ENCODE peak calls at places on chromosomes 11 and 22, in seven cellular contexts. One of them, this sample, is unnamed.

GRCh38 chr22:43376765-43377485 is 33.8 kb upstream of the SCUBE1 start:
- DNase-seq in heart left ventricle: no peak
- DNase-seq in caudate nucleus: no peak
- DNase-seq in GDM1: no peak
- DNase-seq in mucosa of descending colon: no peak
- DNase-seq in stimulated activated CD4-positive, alpha-beta T cell treated with anti-CD3 and anti-CD28 coated beads, Interleukin-12 subunit alpha, Interleukin-12 subunit beta, amount 100 ng/mL, for 4 hours: no peak
- DNase-seq in kidney: peak; percentile 35
- DNase-seq in this sample: no peak

GRCh38 chr22:44738347-44738715 is 14.0 kb upstream of the ARHGAP8 start:
- DNase-seq in heart left ventricle: no peak
- DNase-seq in caudate nucleus: no peak
- DNase-seq in GDM1: no peak
- DNase-seq in mucosa of descending colon: peak; percentile 75
- DNase-seq in stimulated activated CD4-positive, alpha-beta T cell treated with anti-CD3 and anti-CD28 coated beads, Interleukin-12 subunit alpha, Interleukin-12 subunit beta, amount 100 ng/mL, for 4 hours: no peak
- DNase-seq in kidney: peak; percentile 88
- DNase-seq in this sample: no peak

GRCh38 chr22:49264696-49265095 is 563.0 kb downstream of the BRD1 start:
- DNase-seq in heart left ventricle: no peak
- DNase-seq in caudate nucleus: no peak
- DNase-seq in GDM1: no peak
- DNase-seq in mucosa of descending colon: no peak
- DNase-seq in stimulated activated CD4-positive, alpha-beta T cell treated with anti-CD3 and anti-CD28 coated beads, Interleukin-12 subunit alpha, Interleukin-12 subunit beta, amount 100 ng/mL, for 4 hours: no peak
- DNase-seq in kidney: no peak
- DNase-seq in this sample: no peak

GRCh38 chr11:3202759-3203158 is 15.9 kb downstream of the MRGPRG start:
- DNase-seq in heart left ventricle: no peak
- DNase-seq in caudate nucleus: no peak
- DNase-seq in GDM1: no peak
- DNase-seq in mucosa of descending colon: peak; percentile 29
- DNase-seq in stimulated activated CD4-positive, alpha-beta T cell treated with anti-CD3 and anti-CD28 coated beads, Interleukin-12 subunit alpha, Interleukin-12 subunit beta, amount 100 ng/mL, for 4 hours: no peak
- DNase-seq in kidney: peak; percentile 64
- DNase-seq in this sample: peak; percentile 11

GRCh38 chr11:123166095-123166559 is 28.9 kb downstream of the CLMP start:
- DNase-seq in heart left ventricle: no peak
- DNase-seq in caudate nucleus: no peak
- DNase-seq in GDM1: no peak
- DNase-seq in mucosa of descending colon: no peak
- DNase-seq in stimulated activated CD4-positive, alpha-beta T cell treated with anti-CD3 and anti-CD28 coated beads, Interleukin-12 subunit alpha, Interleukin-12 subunit beta, amount 100 ng/mL, for 4 hours: peak; percentile 3
- DNase-seq in kidney: peak; percentile 87
- DNase-seq in this sample: peak; percentile 36

GRCh38 chr22:35150163-35151107 is 84.5 kb downstream of the ISX start:
- DNase-seq in heart left ventricle: peak; percentile 52
- DNase-seq in caudate nucleus: no peak
- DNase-seq in GDM1: peak; percentile 15
- DNase-seq in mucosa of descending colon: no peak
- DNase-seq in stimulated activated CD4-positive, alpha-beta T cell treated with anti-CD3 and anti-CD28 coated beads, Interleukin-12 subunit alpha, Interleukin-12 subunit beta, amount 100 ng/mL, for 4 hours: peak; percentile 56
- DNase-seq in kidney: no peak
- DNase-seq in this sample: peak; percentile 52

GRCh38 chr11:15901790-15902189 is 454.6 kb downstream of the SOX6 start:
- DNase-seq in heart left ventricle: no peak
- DNase-seq in caudate nucleus: no peak
- DNase-seq in GDM1: no peak
- DNase-seq in mucosa of descending colon: no peak
- DNase-seq in stimulated activated CD4-positive, alpha-beta T cell treated with anti-CD3 and anti-CD28 coated beads, Interleukin-12 subunit alpha, Interleukin-12 subunit beta, amount 100 ng/mL, for 4 hours: no peak
- DNase-seq in kidney: no peak
- DNase-seq in this sample: no peak

GRCh38 chr11:46916669-46917108 is 1.7 kb downstream of the LRP4 start:
- DNase-seq in heart left ventricle: peak; percentile 61
- DNase-seq in caudate nucleus: no peak
- DNase-seq in GDM1: no peak
- DNase-seq in mucosa of descending colon: no peak
- DNase-seq in stimulated activated CD4-positive, alpha-beta T cell treated with anti-CD3 and anti-CD28 coated beads, Interleukin-12 subunit alpha, Interleukin-12 subunit beta, amount 100 ng/mL, for 4 hours: peak; percentile 23
- DNase-seq in kidney: peak; percentile 83
- DNase-seq in this sample: peak; percentile 70

GRCh38 chr22:47718337-47718736 is 955.9 kb downstream of the TBC1D22A start:
- DNase-seq in heart left ventricle: no peak
- DNase-seq in caudate nucleus: no peak
- DNase-seq in GDM1: no peak
- DNase-seq in mucosa of descending colon: no peak
- DNase-seq in stimulated activated CD4-positive, alpha-beta T cell treated with anti-CD3 and anti-CD28 coated beads, Interleukin-12 subunit alpha, Interleukin-12 subunit beta, amount 100 ng/mL, for 4 hours: no peak
- DNase-seq in kidney: no peak
- DNase-seq in this sample: no peak

GRCh38 chr11:128865490-128865889 is 1.6 kb downstream of the KCNJ1 start:
- DNase-seq in heart left ventricle: no peak
- DNase-seq in caudate nucleus: no peak
- DNase-seq in GDM1: no peak
- DNase-seq in mucosa of descending colon: no peak
- DNase-seq in stimulated activated CD4-positive, alpha-beta T cell treated with anti-CD3 and anti-CD28 coated beads, Interleukin-12 subunit alpha, Interleukin-12 subunit beta, amount 100 ng/mL, for 4 hours: no peak
- DNase-seq in kidney: no peak
- DNase-seq in this sample: no peak

GRCh38 chr11:18669629-18670162 is 28.9 kb upstream of the TMEM86A start:
- DNase-seq in heart left ventricle: no peak
- DNase-seq in caudate nucleus: no peak
- DNase-seq in GDM1: no peak
- DNase-seq in mucosa of descending colon: no peak
- DNase-seq in stimulated activated CD4-positive, alpha-beta T cell treated with anti-CD3 and anti-CD28 coated beads, Interleukin-12 subunit alpha, Interleukin-12 subunit beta, amount 100 ng/mL, for 4 hours: no peak
- DNase-seq in kidney: no peak
- DNase-seq in this sample: no peak

GRCh38 chr11:68044145-68044813 is 5.5 kb downstream of the TCIRG1 start:
- DNase-seq in heart left ventricle: no peak
- DNase-seq in caudate nucleus: no peak
- DNase-seq in GDM1: no peak
- DNase-seq in mucosa of descending colon: peak; percentile 57
- DNase-seq in stimulated activated CD4-positive, alpha-beta T cell treated with anti-CD3 and anti-CD28 coated beads, Interleukin-12 subunit alpha, Interleukin-12 subunit beta, amount 100 ng/mL, for 4 hours: no peak
- DNase-seq in kidney: no peak
- DNase-seq in this sample: no peak

GRCh38 chr11:64842851-64843841 is 1.3 kb downstream of the CDC42BPG start:
- DNase-seq in heart left ventricle: no peak
- DNase-seq in caudate nucleus: no peak
- DNase-seq in GDM1: no peak
- DNase-seq in mucosa of descending colon: peak; percentile 91
- DNase-seq in stimulated activated CD4-positive, alpha-beta T cell treated with anti-CD3 and anti-CD28 coated beads, Interleukin-12 subunit alpha, Interleukin-12 subunit beta, amount 100 ng/mL, for 4 hours: no peak
- DNase-seq in kidney: peak; percentile 93
- DNase-seq in this sample: no peak

GRCh38 chr11:114233755-114234154 is 62.4 kb upstream of the NNMT start:
- DNase-seq in heart left ventricle: no peak
- DNase-seq in caudate nucleus: no peak
- DNase-seq in GDM1: no peak
- DNase-seq in mucosa of descending colon: no peak
- DNase-seq in stimulated activated CD4-positive, alpha-beta T cell treated with anti-CD3 and anti-CD28 coated beads, Interleukin-12 subunit alpha, Interleukin-12 subunit beta, amount 100 ng/mL, for 4 hours: no peak
- DNase-seq in kidney: no peak
- DNase-seq in this sample: no peak

GRCh38 chr11:8229299-8230177 is 34.1 kb downstream of the LMO1 start:
- DNase-seq in heart left ventricle: peak; percentile 62
- DNase-seq in caudate nucleus: no peak
- DNase-seq in GDM1: no peak
- DNase-seq in mucosa of descending colon: no peak
- DNase-seq in stimulated activated CD4-positive, alpha-beta T cell treated with anti-CD3 and anti-CD28 coated beads, Interleukin-12 subunit alpha, Interleukin-12 subunit beta, amount 100 ng/mL, for 4 hours: no peak
- DNase-seq in kidney: no peak
- DNase-seq in this sample: peak; percentile 38

GRCh38 chr11:61955031-61955415 is 4.9 kb downstream of the BEST1 start:
- DNase-seq in heart left ventricle: peak; percentile 74
- DNase-seq in caudate nucleus: no peak
- DNase-seq in GDM1: no peak
- DNase-seq in mucosa of descending colon: peak; percentile 76
- DNase-seq in stimulated activated CD4-positive, alpha-beta T cell treated with anti-CD3 and anti-CD28 coated beads, Interleukin-12 subunit alpha, Interleukin-12 subunit beta, amount 100 ng/mL, for 4 hours: no peak
- DNase-seq in kidney: peak; percentile 90
- DNase-seq in this sample: peak; percentile 70

GRCh38 chr11:16604784-16605439 is 133.5 kb upstream of the C11orf58 start:
- DNase-seq in heart left ventricle: peak; percentile 38
- DNase-seq in caudate nucleus: no peak
- DNase-seq in GDM1: no peak
- DNase-seq in mucosa of descending colon: peak; percentile 66
- DNase-seq in stimulated activated CD4-positive, alpha-beta T cell treated with anti-CD3 and anti-CD28 coated beads, Interleukin-12 subunit alpha, Interleukin-12 subunit beta, amount 100 ng/mL, for 4 hours: no peak
- DNase-seq in kidney: peak; percentile 89
- DNase-seq in this sample: peak; percentile 56

GRCh38 chr11:31987118-31988005 is 103.5 kb upstream of the RCN1 start:
- DNase-seq in heart left ventricle: no peak
- DNase-seq in caudate nucleus: no peak
- DNase-seq in GDM1: no peak
- DNase-seq in mucosa of descending colon: no peak
- DNase-seq in stimulated activated CD4-positive, alpha-beta T cell treated with anti-CD3 and anti-CD28 coated beads, Interleukin-12 subunit alpha, Interleukin-12 subunit beta, amount 100 ng/mL, for 4 hours: no peak
- DNase-seq in kidney: no peak
- DNase-seq in this sample: no peak

GRCh38 chr11:61480936-61481335 is 27.6 kb upstream of the LRRC10B start:
- DNase-seq in heart left ventricle: peak; percentile 50
- DNase-seq in caudate nucleus: no peak
- DNase-seq in GDM1: no peak
- DNase-seq in mucosa of descending colon: no peak
- DNase-seq in stimulated activated CD4-positive, alpha-beta T cell treated with anti-CD3 and anti-CD28 coated beads, Interleukin-12 subunit alpha, Interleukin-12 subunit beta, amount 100 ng/mL, for 4 hours: no peak
- DNase-seq in kidney: no peak
- DNase-seq in this sample: no peak

GRCh38 chr11:17188675-17189074 is 19.1 kb downstream of the PIK3C2A start:
- DNase-seq in heart left ventricle: no peak
- DNase-seq in caudate nucleus: no peak
- DNase-seq in GDM1: no peak
- DNase-seq in mucosa of descending colon: no peak
- DNase-seq in stimulated activated CD4-positive, alpha-beta T cell treated with anti-CD3 and anti-CD28 coated beads, Interleukin-12 subunit alpha, Interleukin-12 subunit beta, amount 100 ng/mL, for 4 hours: no peak
- DNase-seq in kidney: no peak
- DNase-seq in this sample: no peak

GRCh38 chr22:45892681-45893461 is 84.1 kb downstream of the WNT7B start:
- DNase-seq in heart left ventricle: no peak
- DNase-seq in caudate nucleus: no peak
- DNase-seq in GDM1: no peak
- DNase-seq in mucosa of descending colon: peak; percentile 17
- DNase-seq in stimulated activated CD4-positive, alpha-beta T cell treated with anti-CD3 and anti-CD28 coated beads, Interleukin-12 subunit alpha, Interleukin-12 subunit beta, amount 100 ng/mL, for 4 hours: no peak
- DNase-seq in kidney: peak; percentile 61
- DNase-seq in this sample: peak; percentile 11

GRCh38 chr11:13959001-13959400 is 3.5 kb upstream of the SPON1 start:
- DNase-seq in heart left ventricle: no peak
- DNase-seq in caudate nucleus: no peak
- DNase-seq in GDM1: no peak
- DNase-seq in mucosa of descending colon: no peak
- DNase-seq in stimulated activated CD4-positive, alpha-beta T cell treated with anti-CD3 and anti-CD28 coated beads, Interleukin-12 subunit alpha, Interleukin-12 subunit beta, amount 100 ng/mL, for 4 hours: no peak
- DNase-seq in kidney: no peak
- DNase-seq in this sample: no peak

GRCh38 chr11:128240546-128240945 is 346.8 kb downstream of the ETS1 start:
- DNase-seq in heart left ventricle: no peak
- DNase-seq in caudate nucleus: no peak
- DNase-seq in GDM1: no peak
- DNase-seq in mucosa of descending colon: no peak
- DNase-seq in stimulated activated CD4-positive, alpha-beta T cell treated with anti-CD3 and anti-CD28 coated beads, Interleukin-12 subunit alpha, Interleukin-12 subunit beta, amount 100 ng/mL, for 4 hours: no peak
- DNase-seq in kidney: no peak
- DNase-seq in this sample: no peak

GRCh38 chr11:105609341-105609781 is 512 bp upstream of the GRIA4 start:
- DNase-seq in heart left ventricle: no peak
- DNase-seq in caudate nucleus: peak; percentile 26
- DNase-seq in GDM1: no peak
- DNase-seq in mucosa of descending colon: no peak
- DNase-seq in stimulated activated CD4-positive, alpha-beta T cell treated with anti-CD3 and anti-CD28 coated beads, Interleukin-12 subunit alpha, Interleukin-12 subunit beta, amount 100 ng/mL, for 4 hours: no peak
- DNase-seq in kidney: no peak
- DNase-seq in this sample: no peak

GRCh38 chr11:102177974-102178631 is 67.9 kb downstream of the YAP1 start:
- DNase-seq in heart left ventricle: no peak
- DNase-seq in caudate nucleus: no peak
- DNase-seq in GDM1: no peak
- DNase-seq in mucosa of descending colon: no peak
- DNase-seq in stimulated activated CD4-positive, alpha-beta T cell treated with anti-CD3 and anti-CD28 coated beads, Interleukin-12 subunit alpha, Interleukin-12 subunit beta, amount 100 ng/mL, for 4 hours: no peak
- DNase-seq in kidney: no peak
- DNase-seq in this sample: no peak

GRCh38 chr22:19853058-19853878 is 1.4 kb downstream of the GNB1L start:
- DNase-seq in heart left ventricle: peak; percentile 17
- DNase-seq in caudate nucleus: no peak
- DNase-seq in GDM1: no peak
- DNase-seq in mucosa of descending colon: no peak
- DNase-seq in stimulated activated CD4-positive, alpha-beta T cell treated with anti-CD3 and anti-CD28 coated beads, Interleukin-12 subunit alpha, Interleukin-12 subunit beta, amount 100 ng/mL, for 4 hours: no peak
- DNase-seq in kidney: peak; percentile 61
- DNase-seq in this sample: no peak

This sample was measured in left ventricle myocardium inferior.